ENCODE peak calls at places on chromosomes 5 and 9, in four cellular contexts. U is SK-N-MC, D is adipocyte, A is SJSA1. F is an unnamed sample.

GRCh38 chr9:73577867-73578266 is 426.2 kb downstream of the ANXA1 start:
- DNase-seq in U (no peak), A (no peak), D (peak), F (no peak)

GRCh38 chr5:178993955-178994579 is 1.1 kb downstream of the GRM6 start:
- DNase-seq in U (no peak), A (no peak), D (no peak), F (no peak)

GRCh38 chr9:124505006-124505900 is 1.9 kb downstream of the NR5A1 start:
- DNase-seq in A (no peak), D (no peak), U (no peak), F (no peak)

GRCh38 chr5:161546463-161547301 is at the start of gene GABRB2:
- DNase-seq in D (peak), U (no peak), A (peak), F (no peak)

GRCh38 chr9:80885894-80886293 is 803.5 kb downstream of the TLE1 start:
- DNase-seq in U (no peak), D (no peak), A (no peak), F (no peak)

GRCh38 chr9:19976226-19976625 is 187.4 kb upstream of the SLC24A2 start:
- DNase-seq in U (no peak), A (no peak), D (no peak), F (no peak)

GRCh38 chr5:154479160-154479943 is 1.3 kb upstream of the HAND1 start:
- DNase-seq in D (no peak), U (no peak), A (no peak), F (no peak)

GRCh38 chr5:112975721-112976431 is 722 bp upstream of the DCP2 start:
- DNase-seq in D (no peak), U (no peak), A (no peak), F (no peak)

GRCh38 chr5:93191426-93191825 is 389.6 kb downstream of the NR2F1-AS1 start:
- DNase-seq in U (no peak), D (no peak), A (no peak), F (no peak)

GRCh38 chr9:72540348-72540873 is 19.0 kb downstream of the TMC1 start:
- DNase-seq in U (no peak), D (no peak), A (peak), F (no peak)

GRCh38 chr5:153641183-153641688 is 150.8 kb downstream of the GRIA1 start:
- DNase-seq in A (no peak), D (no peak), U (no peak), F (no peak)

GRCh38 chr5:175381116-175381515 is 62.9 kb downstream of the DRD1 start:
- DNase-seq in U (no peak), A (no peak), D (no peak), F (no peak)

GRCh38 chr9:131361202-131361833 is 32.6 kb upstream of the PRRC2B start:
- DNase-seq in A (peak), U (no peak), D (no peak), F (no peak)

GRCh38 chr5:158660726-158661125 is 439.0 kb downstream of the EBF1 start:
- DNase-seq in A (peak), D (no peak), U (no peak), F (no peak)

GRCh38 chr9:82161876-82162275 is 173.3 kb downstream of the SPATA31D1 start:
- DNase-seq in D (no peak), A (no peak), U (no peak), F (no peak)

GRCh38 chr5:65481171-65481575 is 547 bp downstream of the ADAMTS6 start:
- DNase-seq in D (peak), A (peak), U (no peak), F (no peak)

GRCh38 chr9:128048663-128049062 is 18.5 kb downstream of the NAIF1 start:
- DNase-seq in A (no peak), U (no peak), D (no peak), F (no peak)

GRCh38 chr9:70566066-70566465 is 151.6 kb upstream of the KLF9 start:
- DNase-seq in A (no peak), U (no peak), D (no peak), F (no peak)
- H3K4me3 ChIP-seq in A (no peak), U (no peak), D (no peak), F (no peak)

GRCh38 chr5:163309850-163310365 is 127.5 kb upstream of the CCNG1 start:
- DNase-seq in U (no peak), D (no peak), A (no peak), F (no peak)
- H3K4me3 ChIP-seq in U (no peak), D (no peak), A (no peak), F (no peak)

GRCh38 chr5:1732955-1733354 is 66.7 kb downstream of the MRPL36 start:
- DNase-seq in D (no peak), U (no peak), A (no peak), F (no peak)
- H3K4me3 ChIP-seq in D (no peak), U (no peak), A (no peak), F (no peak)

GRCh38 chr5:122977306-122977705 is 59.2 kb downstream of the PPIC start:
- DNase-seq in D (no peak), A (no peak), U (no peak), F (no peak)

GRCh38 chr5:122978068-122978467 is 58.5 kb downstream of the PPIC start:
- DNase-seq in U (no peak), A (no peak), D (no peak), F (no peak)

GRCh38 chr5:122981846-122982245 is 54.7 kb downstream of the PPIC start:
- DNase-seq in U (no peak), D (no peak), A (no peak), F (no peak)

GRCh38 chr5:122982376-122982775 is 54.1 kb downstream of the PPIC start:
- DNase-seq in A (no peak), D (no peak), U (no peak), F (no peak)

GRCh38 chr5:122978644-122979297 is 57.8 kb downstream of the PPIC start:
- DNase-seq in U (no peak), A (no peak), D (no peak), F (no peak)
- H3K4me3 ChIP-seq in U (no peak), A (no peak), D (no peak), F (no peak)

GRCh38 chr5:140403613-140404012 is 2.0 kb downstream of the ANKHD1 start:
- DNase-seq in A (no peak), D (no peak), U (no peak), F (no peak)
- H3K4me3 ChIP-seq in A (no peak), D (peak), U (peak), F (peak)

DNA sequence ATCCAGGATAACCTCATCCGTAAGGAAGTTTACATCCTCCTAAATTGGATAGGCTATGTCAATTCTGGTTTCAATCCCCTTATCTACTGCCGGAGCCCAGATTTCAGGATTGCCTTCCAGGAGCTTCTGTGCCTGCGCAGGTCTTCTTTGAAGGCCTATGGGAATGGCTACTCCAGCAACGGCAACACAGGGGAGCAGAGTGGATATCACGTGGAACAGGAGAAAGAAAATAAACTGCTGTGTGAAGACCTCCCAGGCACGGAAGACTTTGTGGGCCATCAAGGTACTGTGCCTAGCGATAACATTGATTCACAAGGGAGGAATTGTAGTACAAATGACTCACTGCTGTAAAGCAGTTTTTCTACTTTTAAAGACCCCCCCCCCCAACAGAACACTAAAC is 1.3 kb downstream of the ADRB2 start:
- DNase-seq in A (peak), D (no peak), U (no peak), F (no peak)
- H3K4me3 ChIP-seq in A (peak), D (no peak), U (no peak), F (peak)

DNA sequence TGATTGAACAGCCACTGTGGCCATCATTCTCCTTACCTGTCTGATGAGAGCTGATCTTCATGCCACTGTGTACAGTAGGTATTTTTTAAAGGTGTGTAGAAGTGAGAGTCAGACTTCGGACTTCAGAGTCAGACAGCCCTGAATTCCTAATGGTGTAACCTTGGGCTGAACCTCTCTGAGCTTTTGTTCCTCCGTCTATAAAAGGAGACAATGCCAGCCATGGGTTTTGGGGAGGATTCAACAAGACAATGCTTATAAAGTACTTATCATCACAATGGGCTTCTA is 18.7 kb downstream of the GSN start:
- DNase-seq in U (no peak), D (no peak), A (no peak), F (no peak)
- H3K4me3 ChIP-seq in U (peak), D (peak), A (peak), F (peak)